ENCODE peak calls at places on chromosomes 5 and 9, in seven cellular contexts. One of them, this sample, is unnamed.

GRCh38 chr5:80192507-80193241 is 63.2 kb downstream of the SERINC5 start:
- DNase-seq in H9: no peak
- DNase-seq in trophoblast cell: no peak
- DNase-seq in neuronal stem cell: no peak
- DNase-seq in mesendoderm: no peak
- DNase-seq in H1: no peak
- DNase-seq in mesenchymal stem cell: peak; percentile 26
- DNase-seq in this sample: peak; percentile 51

GRCh38 chr5:91712718-91713117 is 329.6 kb upstream of the ARRDC3 start:
- DNase-seq in H9: no peak
- DNase-seq in trophoblast cell: no peak
- DNase-seq in neuronal stem cell: no peak
- DNase-seq in mesendoderm: no peak
- DNase-seq in H1: no peak
- DNase-seq in mesenchymal stem cell: no peak
- DNase-seq in this sample: no peak

GRCh38 chr5:66239034-66239433 is 94.9 kb downstream of the SREK1 start:
- DNase-seq in H9: no peak
- DNase-seq in trophoblast cell: no peak
- DNase-seq in neuronal stem cell: no peak
- DNase-seq in mesendoderm: peak; percentile 48
- DNase-seq in H1: no peak
- DNase-seq in mesenchymal stem cell: no peak
- DNase-seq in this sample: no peak

GRCh38 chr5:88785396-88786216 is 97.4 kb downstream of the MEF2C start:
- DNase-seq in H9: no peak
- DNase-seq in trophoblast cell: peak; percentile 72
- DNase-seq in neuronal stem cell: no peak
- DNase-seq in mesendoderm: peak; percentile 79
- DNase-seq in H1: no peak
- DNase-seq in mesenchymal stem cell: peak; percentile 97
- DNase-seq in this sample: peak; percentile 93

GRCh38 chr5:176716320-176716719 is 69.0 kb downstream of the TSPAN17 start:
- DNase-seq in H9: no peak
- DNase-seq in trophoblast cell: no peak
- DNase-seq in neuronal stem cell: no peak
- DNase-seq in mesendoderm: no peak
- DNase-seq in H1: no peak
- DNase-seq in mesenchymal stem cell: peak; percentile 4
- DNase-seq in this sample: peak; percentile 77

GRCh38 chr9:106878943-106879916 is 16.3 kb downstream of the ZNF462 start:
- DNase-seq in H9: no peak
- DNase-seq in trophoblast cell: peak; percentile 11
- DNase-seq in neuronal stem cell: peak; percentile 52
- DNase-seq in mesendoderm: no peak
- DNase-seq in H1: no peak
- DNase-seq in mesenchymal stem cell: peak; percentile 98
- DNase-seq in this sample: peak; percentile 99

GRCh38 chr9:130444565-130445221 is at the start of gene ASS1:
- DNase-seq in H9: peak; percentile 87
- DNase-seq in trophoblast cell: peak; percentile 75
- DNase-seq in neuronal stem cell: peak; percentile 48
- DNase-seq in mesendoderm: peak; percentile 80
- DNase-seq in H1: peak; percentile 86
- DNase-seq in mesenchymal stem cell: no peak
- DNase-seq in this sample: no peak

GRCh38 chr5:153565822-153566221 is 75.4 kb downstream of the GRIA1 start:
- DNase-seq in H9: no peak
- DNase-seq in trophoblast cell: no peak
- DNase-seq in neuronal stem cell: no peak
- DNase-seq in mesendoderm: no peak
- DNase-seq in H1: no peak
- DNase-seq in mesenchymal stem cell: peak; percentile 47
- DNase-seq in this sample: peak; percentile 76

GRCh38 chr5:126633552-126633951 is 32.8 kb downstream of the PHAX start:
- DNase-seq in H9: no peak
- DNase-seq in trophoblast cell: peak; percentile 70
- DNase-seq in neuronal stem cell: no peak
- DNase-seq in mesendoderm: no peak
- DNase-seq in H1: no peak
- DNase-seq in mesenchymal stem cell: no peak
- DNase-seq in this sample: no peak

GRCh38 chr5:52947208-52947607 is 41.9 kb upstream of the ITGA2 start:
- DNase-seq in H9: no peak
- DNase-seq in trophoblast cell: no peak
- DNase-seq in neuronal stem cell: no peak
- DNase-seq in mesendoderm: no peak
- DNase-seq in H1: no peak
- DNase-seq in mesenchymal stem cell: no peak
- DNase-seq in this sample: peak; percentile 56

GRCh38 chr5:157232706-157233105 is 33.2 kb upstream of the CYFIP2 start:
- DNase-seq in H9: no peak
- DNase-seq in trophoblast cell: no peak
- DNase-seq in neuronal stem cell: no peak
- DNase-seq in mesendoderm: no peak
- DNase-seq in H1: peak; percentile 22
- DNase-seq in mesenchymal stem cell: no peak
- DNase-seq in this sample: no peak

GRCh38 chr5:124511791-124512190 is 234.6 kb downstream of the ZNF608 start:
- DNase-seq in H9: no peak
- DNase-seq in trophoblast cell: no peak
- DNase-seq in neuronal stem cell: no peak
- DNase-seq in mesendoderm: no peak
- DNase-seq in H1: no peak
- DNase-seq in mesenchymal stem cell: no peak
- DNase-seq in this sample: peak; percentile 59

GRCh38 chr5:1736889-1737711 is 62.5 kb downstream of the MRPL36 start:
- DNase-seq in H9: peak; percentile 33
- DNase-seq in trophoblast cell: no peak
- DNase-seq in neuronal stem cell: no peak
- DNase-seq in mesendoderm: peak; percentile 13
- DNase-seq in H1: peak; percentile 49
- DNase-seq in mesenchymal stem cell: no peak
- DNase-seq in this sample: no peak

GRCh38 chr5:112636288-112636731 is 101.4 kb upstream of the APC start:
- DNase-seq in H9: no peak
- DNase-seq in trophoblast cell: no peak
- DNase-seq in neuronal stem cell: no peak
- DNase-seq in mesendoderm: no peak
- DNase-seq in H1: no peak
- DNase-seq in mesenchymal stem cell: no peak
- DNase-seq in this sample: no peak

GRCh38 chr9:116899337-116900006 is 212.4 kb downstream of the TRIM32 start:
- DNase-seq in H9: no peak
- DNase-seq in trophoblast cell: no peak
- DNase-seq in neuronal stem cell: no peak
- DNase-seq in mesendoderm: peak; percentile 92
- DNase-seq in H1: no peak
- DNase-seq in mesenchymal stem cell: peak; percentile 78
- DNase-seq in this sample: peak; percentile 45

GRCh38 chr9:76441551-76442322 is 17.2 kb upstream of the GCNT1 start:
- DNase-seq in H9: no peak
- DNase-seq in trophoblast cell: no peak
- DNase-seq in neuronal stem cell: no peak
- DNase-seq in mesendoderm: peak; percentile 49
- DNase-seq in H1: no peak
- DNase-seq in mesenchymal stem cell: peak; percentile 80
- DNase-seq in this sample: peak; percentile 92

GRCh38 chr5:56410696-56411095 is 177.6 kb upstream of the ANKRD55 start:
- DNase-seq in H9: no peak
- DNase-seq in trophoblast cell: no peak
- DNase-seq in neuronal stem cell: no peak
- DNase-seq in mesendoderm: no peak
- DNase-seq in H1: no peak
- DNase-seq in mesenchymal stem cell: no peak
- DNase-seq in this sample: no peak

GRCh38 chr5:41763096-41763495 is 107.1 kb downstream of the OXCT1 start:
- DNase-seq in H9: no peak
- DNase-seq in trophoblast cell: no peak
- DNase-seq in neuronal stem cell: no peak
- DNase-seq in mesendoderm: no peak
- DNase-seq in H1: no peak
- DNase-seq in mesenchymal stem cell: peak; percentile 60
- DNase-seq in this sample: peak; percentile 53

GRCh38 chr5:35857606-35858205 is 1.0 kb downstream of the IL7R start:
- DNase-seq in H9: no peak
- DNase-seq in trophoblast cell: peak; percentile 23
- DNase-seq in neuronal stem cell: no peak
- DNase-seq in mesendoderm: no peak
- DNase-seq in H1: no peak
- DNase-seq in mesenchymal stem cell: peak; percentile 83
- DNase-seq in this sample: peak; percentile 91

GRCh38 chr9:132768932-132769894 is 98.9 kb downstream of the GTF3C4 start:
- DNase-seq in H9: peak; percentile 82
- DNase-seq in trophoblast cell: no peak
- DNase-seq in neuronal stem cell: peak; percentile 41
- DNase-seq in mesendoderm: peak; percentile 89
- DNase-seq in H1: peak; percentile 72
- DNase-seq in mesenchymal stem cell: peak; percentile 80
- DNase-seq in this sample: peak; percentile 25

GRCh38 chr9:76162109-76162730 is 232.0 kb downstream of the RFK start:
- DNase-seq in H9: no peak
- DNase-seq in trophoblast cell: no peak
- DNase-seq in neuronal stem cell: no peak
- DNase-seq in mesendoderm: no peak
- DNase-seq in H1: no peak
- DNase-seq in mesenchymal stem cell: peak; percentile 24
- DNase-seq in this sample: no peak

GRCh38 chr9:14415947-14416346 is 102.0 kb upstream of the NFIB start:
- DNase-seq in H9: no peak
- DNase-seq in trophoblast cell: no peak
- DNase-seq in neuronal stem cell: no peak
- DNase-seq in mesendoderm: no peak
- DNase-seq in H1: no peak
- DNase-seq in mesenchymal stem cell: peak; percentile 87
- DNase-seq in this sample: peak; percentile 92

GRCh38 chr5:102411-103043 is 10.6 kb downstream of the PLEKHG4B start:
- DNase-seq in H9: no peak
- DNase-seq in trophoblast cell: no peak
- DNase-seq in neuronal stem cell: no peak
- DNase-seq in mesendoderm: no peak
- DNase-seq in H1: no peak
- DNase-seq in mesenchymal stem cell: no peak
- DNase-seq in this sample: peak; percentile 8

GRCh38 chr9:27888661-27889295 is 315.5 kb upstream of the C9orf72 start:
- DNase-seq in H9: peak; percentile 76
- DNase-seq in trophoblast cell: peak; percentile 20
- DNase-seq in neuronal stem cell: no peak
- DNase-seq in mesendoderm: peak; percentile 65
- DNase-seq in H1: peak; percentile 91
- DNase-seq in mesenchymal stem cell: no peak
- DNase-seq in this sample: no peak

GRCh38 chr9:101736723-101737122 is 1.7 kb downstream of the GRIN3A start:
- DNase-seq in H9: peak; percentile 71
- DNase-seq in trophoblast cell: no peak
- DNase-seq in neuronal stem cell: peak; percentile 51
- DNase-seq in mesendoderm: peak; percentile 84
- DNase-seq in H1: peak; percentile 75
- DNase-seq in mesenchymal stem cell: no peak
- DNase-seq in this sample: no peak

GRCh38 chr5:131973089-131973712 is 27.7 kb upstream of the MEIKIN start:
- DNase-seq in H9: no peak
- DNase-seq in trophoblast cell: no peak
- DNase-seq in neuronal stem cell: no peak
- DNase-seq in mesendoderm: no peak
- DNase-seq in H1: peak; percentile 23
- DNase-seq in mesenchymal stem cell: no peak
- DNase-seq in this sample: no peak

GRCh38 chr5:150562832-150563231 is 54.9 kb downstream of the NDST1 start:
- DNase-seq in H9: no peak
- DNase-seq in trophoblast cell: peak; percentile 52
- DNase-seq in neuronal stem cell: no peak
- DNase-seq in mesendoderm: peak; percentile 74
- DNase-seq in H1: no peak
- DNase-seq in mesenchymal stem cell: peak; percentile 62
- DNase-seq in this sample: peak; percentile 59

GRCh38 chr9:15142903-15143534 is 164.0 kb downstream of the TTC39B start:
- DNase-seq in H9: peak; percentile 43
- DNase-seq in trophoblast cell: no peak
- DNase-seq in neuronal stem cell: peak; percentile 41
- DNase-seq in mesendoderm: peak; percentile 83
- DNase-seq in H1: no peak
- DNase-seq in mesenchymal stem cell: peak; percentile 64
- DNase-seq in this sample: peak; percentile 70

GRCh38 chr5:113487779-113488644 is at the start of gene MCC:
- DNase-seq in H9: peak; percentile 89
- DNase-seq in trophoblast cell: peak; percentile 41
- DNase-seq in neuronal stem cell: peak; percentile 82
- DNase-seq in mesendoderm: peak; percentile 89
- DNase-seq in H1: peak; percentile 92
- DNase-seq in mesenchymal stem cell: peak; percentile 93
- DNase-seq in this sample: peak; percentile 93

GRCh38 chr5:96050273-96050880 is 88.7 kb upstream of the ELL2 start:
- DNase-seq in H9: no peak
- DNase-seq in trophoblast cell: no peak
- DNase-seq in neuronal stem cell: no peak
- DNase-seq in mesendoderm: no peak
- DNase-seq in H1: no peak
- DNase-seq in mesenchymal stem cell: no peak
- DNase-seq in this sample: no peak
- H3K23ac ChIP-seq in H9: no peak overlapping the region
- H3K23ac ChIP-seq in trophoblast cell: no peak overlapping the region
- H3K23ac ChIP-seq in neuronal stem cell: no peak overlapping the region
- H3K23ac ChIP-seq in mesendoderm: no peak overlapping the region
- H3K23ac ChIP-seq in H1: no peak overlapping the region
- H3K23ac ChIP-seq in mesenchymal stem cell: no peak overlapping the region
- H3K23ac ChIP-seq in this sample: peak overlapping the region; percentile 62

GRCh38 chr9:91301161-91301560 is 60.6 kb downstream of the AUH start:
- DNase-seq in H9: no peak
- DNase-seq in trophoblast cell: no peak
- DNase-seq in neuronal stem cell: no peak
- DNase-seq in mesendoderm: no peak
- DNase-seq in H1: no peak
- DNase-seq in mesenchymal stem cell: no peak
- DNase-seq in this sample: peak; percentile 31
- H3K23ac ChIP-seq in H9: no peak overlapping the region
- H3K23ac ChIP-seq in trophoblast cell: no peak overlapping the region
- H3K23ac ChIP-seq in neuronal stem cell: no peak overlapping the region
- H3K23ac ChIP-seq in mesendoderm: no peak overlapping the region
- H3K23ac ChIP-seq in H1: no peak overlapping the region
- H3K23ac ChIP-seq in mesenchymal stem cell: no peak overlapping the region
- H3K23ac ChIP-seq in this sample: peak overlapping the region; percentile 18

DNA sequence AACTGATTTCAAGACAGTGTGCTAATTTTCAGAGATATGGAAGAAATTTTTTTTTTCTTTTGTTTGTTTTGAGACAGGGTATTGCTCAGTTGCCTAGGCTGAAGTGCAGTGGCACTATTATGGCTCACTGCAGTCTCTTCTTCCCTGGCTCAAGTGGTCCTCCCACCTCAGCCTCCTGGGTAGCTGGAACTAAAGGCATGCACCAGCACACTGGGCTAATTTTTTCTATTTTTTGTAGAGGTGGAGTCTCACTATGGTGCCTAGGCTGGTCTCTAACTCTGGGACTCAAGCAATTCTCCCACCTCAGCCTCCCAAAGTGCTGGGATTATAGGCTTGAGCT is 9.9 kb upstream of the TEX48 start:
- DNase-seq in H9: no peak
- DNase-seq in trophoblast cell: no peak
- DNase-seq in neuronal stem cell: no peak
- DNase-seq in mesendoderm: no peak
- DNase-seq in H1: no peak
- DNase-seq in mesenchymal stem cell: no peak
- DNase-seq in this sample: no peak
- H3K23ac ChIP-seq in H9: no peak overlapping the region
- H3K23ac ChIP-seq in trophoblast cell: no peak overlapping the region
- H3K23ac ChIP-seq in neuronal stem cell: no peak overlapping the region
- H3K23ac ChIP-seq in mesendoderm: no peak overlapping the region
- H3K23ac ChIP-seq in H1: no peak overlapping the region
- H3K23ac ChIP-seq in mesenchymal stem cell: no peak overlapping the region
- H3K23ac ChIP-seq in this sample: no peak overlapping the region

GRCh38 chr9:95028855-95029219 is 288.7 kb downstream of the FANCC start:
- DNase-seq in H9: no peak
- DNase-seq in trophoblast cell: no peak
- DNase-seq in neuronal stem cell: no peak
- DNase-seq in mesendoderm: no peak
- DNase-seq in H1: no peak
- DNase-seq in mesenchymal stem cell: no peak
- DNase-seq in this sample: no peak
- H3K23ac ChIP-seq in H9: no peak overlapping the region
- H3K23ac ChIP-seq in trophoblast cell: no peak overlapping the region
- H3K23ac ChIP-seq in neuronal stem cell: no peak overlapping the region
- H3K23ac ChIP-seq in mesendoderm: no peak overlapping the region
- H3K23ac ChIP-seq in H1: no peak overlapping the region
- H3K23ac ChIP-seq in mesenchymal stem cell: peak overlapping the region; percentile 93
- H3K23ac ChIP-seq in this sample: no peak overlapping the region